ENCODE peak calls at places on chromosomes 3 and 15, in six cellular contexts. Z, L, V, R, G and C are unnamed samples.

GRCh38 chr3:45655906-45656305 is 33.3 kb upstream of the SACM1L start:
- DNase-seq in Z (no peak), G (no peak), V (no peak), L (no peak), R (peak; percentile 38), C (no peak)

GRCh38 chr15:49902791-49903481 is 216.1 kb downstream of the ATP8B4 start:
- DNase-seq in Z (no peak), R (peak; percentile 66), L (no peak), V (no peak), G (no peak), C (peak; percentile 82)

GRCh38 chr3:13894096-13894811 is 14.4 kb upstream of the WNT7A start:
- DNase-seq in V (no peak), R (no peak), L (no peak), Z (no peak), G (no peak), C (no peak)

GRCh38 chr3:165854696-165855095 is 17.5 kb upstream of the BCHE start:
- DNase-seq in G (no peak), V (no peak), Z (no peak), R (no peak), L (no peak), C (peak; percentile 36)

GRCh38 chr3:192911293-192911692 is 6.4 kb downstream of the MB21D2 start:
- DNase-seq in R (no peak), V (no peak), L (no peak), Z (no peak), G (no peak), C (no peak)

GRCh38 chr15:77029166-77030041 is 34.5 kb downstream of the PSTPIP1 start:
- DNase-seq in V (peak; percentile 80), L (no peak), G (no peak), Z (no peak), R (no peak), C (no peak)

GRCh38 chr15:39358441-39359041 is 222.3 kb upstream of the THBS1 start:
- DNase-seq in Z (no peak), R (peak; percentile 84), L (no peak), G (no peak), V (no peak), C (peak; percentile 69)

GRCh38 chr15:80944818-80945217 is 44.8 kb downstream of the MESD start:
- DNase-seq in Z (no peak), G (no peak), L (no peak), R (no peak), V (no peak), C (no peak)

GRCh38 chr15:33242669-33243191 is 48.2 kb upstream of the FMN1 start:
- DNase-seq in Z (no peak), V (no peak), G (no peak), R (no peak), L (peak; percentile 15), C (peak; percentile 54)